ENCODE peak calls at places on chromosomes 16 and 17, in six cellular contexts. R, V, K, I, X and T are unnamed samples.

GRCh38 chr17:66087073-66087472 is 104.9 kb downstream of the CEP112 start:
- DNase-seq in R (no peak), V (no peak), K (no peak), I (no peak), X (no peak), T (no peak)

GRCh38 chr16:83336630-83337029 is 471.1 kb upstream of the HSBP1 start:
- DNase-seq in R (no peak), V (no peak), K (no peak), I (no peak), X (no peak), T (no peak)

GRCh38 chr17:66200685-66201092 is 8.8 kb upstream of the CEP112 start:
- DNase-seq in R (peak; percentile 77), V (peak; percentile 76), K (peak; percentile 89), I (peak; percentile 87), X (no peak), T (peak; percentile 74)

GRCh38 chr17:56595831-56596740 is 2.6 kb downstream of the NOG start:
- DNase-seq in R (no peak), V (peak; percentile 59), K (no peak), I (no peak), X (no peak), T (no peak)

GRCh38 chr17:78541488-78542237 is 35.5 kb downstream of the DNAH17 start:
- DNase-seq in R (peak; percentile 90), V (no peak), K (peak; percentile 36), I (no peak), X (no peak), T (no peak)

GRCh38 chr17:45813051-45813731 is 29.1 kb downstream of the CRHR1 start:
- DNase-seq in R (no peak), V (peak; percentile 91), K (no peak), I (no peak), X (peak; percentile 77), T (peak; percentile 80)

GRCh38 chr17:78394209-78394608 is 15.8 kb downstream of the PGS1 start:
- DNase-seq in R (no peak), V (no peak), K (no peak), I (no peak), X (no peak), T (no peak)

GRCh38 chr17:16282522-16282921 is 65.5 kb downstream of the PIGL start:
- DNase-seq in R (no peak), V (no peak), K (peak; percentile 66), I (no peak), X (no peak), T (no peak)

GRCh38 chr17:65294184-65294719 is 157.1 kb downstream of the RGS9 start:
- DNase-seq in R (peak; percentile 89), V (peak; percentile 83), K (peak; percentile 72), I (peak; percentile 68), X (peak; percentile 60), T (peak; percentile 75)

GRCh38 chr17:19787733-19788357 is 39.7 kb upstream of the ALDH3A1 start:
- DNase-seq in R (no peak), V (no peak), K (no peak), I (no peak), X (no peak), T (no peak)

GRCh38 chr16:22692034-22692433 is 121.9 kb upstream of the HS3ST2 start:
- DNase-seq in R (no peak), V (no peak), K (no peak), I (no peak), X (no peak), T (no peak)

GRCh38 chr17:77253611-77254051 is 112.9 kb downstream of the SEC14L1 start:
- DNase-seq in R (no peak), V (no peak), K (no peak), I (no peak), X (no peak), T (no peak)

GRCh38 chr16:83933885-83934683 is 19.0 kb upstream of the OSGIN1 start:
- DNase-seq in R (no peak), V (no peak), K (no peak), I (no peak), X (peak; percentile 80), T (no peak)

GRCh38 chr17:76196675-76197074 is 43.6 kb downstream of the RNF157 start:
- DNase-seq in R (no peak), V (no peak), K (no peak), I (no peak), X (no peak), T (no peak)

GRCh38 chr17:40467281-40467867 is 24.1 kb downstream of the IGFBP4 start:
- DNase-seq in R (no peak), V (no peak), K (no peak), I (no peak), X (no peak), T (no peak)

GRCh38 chr17:81395600-81396277 is 482 bp downstream of the BAHCC1 start:
- DNase-seq in R (no peak), V (peak; percentile 58), K (no peak), I (no peak), X (no peak), T (no peak)

GRCh38 chr17:78168906-78169793 is 769 bp downstream of the SYNGR2 start:
- DNase-seq in R (peak; percentile 96), V (peak; percentile 60), K (peak; percentile 64), I (no peak), X (peak; percentile 78), T (peak; percentile 81)

GRCh38 chr17:75317671-75318070 is 28.4 kb upstream of the SLC25A19 start:
- DNase-seq in R (no peak), V (peak; percentile 60), K (no peak), I (no peak), X (no peak), T (no peak)

GRCh38 chr16:86090461-86091170 is 191.7 kb downstream of the IRF8 start:
- DNase-seq in R (no peak), V (no peak), K (no peak), I (no peak), X (peak; percentile 35), T (no peak)

GRCh38 chr17:8173871-8174322 is 2.3 kb downstream of the TMEM107 start:
- DNase-seq in R (no peak), V (peak; percentile 65), K (no peak), I (no peak), X (no peak), T (no peak)

GRCh38 chr17:46027326-46028325 is 28.6 kb downstream of the STH start:
- DNase-seq in R (no peak), V (no peak), K (no peak), I (no peak), X (no peak), T (no peak)

GRCh38 chr16:27402964-27403600 is 1.1 kb downstream of the IL21R start:
- DNase-seq in R (no peak), V (no peak), K (no peak), I (no peak), X (no peak), T (no peak)

GRCh38 chr16:12119562-12119961 is 143.0 kb downstream of the SNX29 start:
- DNase-seq in R (no peak), V (no peak), K (no peak), I (no peak), X (no peak), T (no peak)

GRCh38 chr17:7912927-7913524 is 3.1 kb downstream of the RNF227 start:
- DNase-seq in R (peak; percentile 79), V (peak; percentile 81), K (peak; percentile 81), I (peak; percentile 77), X (no peak), T (peak; percentile 48)

GRCh38 chr17:50887705-50888245 is 21.6 kb upstream of the TOB1 start:
- DNase-seq in R (no peak), V (no peak), K (no peak), I (no peak), X (no peak), T (no peak)

GRCh38 chr16:84810518-84811273 is 9.1 kb upstream of the CRISPLD2 start:
- DNase-seq in R (no peak), V (no peak), K (no peak), I (no peak), X (no peak), T (no peak)

GRCh38 chr16:81451753-81452680 is 7.4 kb downstream of the CMIP start:
- DNase-seq in R (no peak), V (no peak), K (no peak), I (peak; percentile 99), X (peak; percentile 72), T (no peak)

DNA sequence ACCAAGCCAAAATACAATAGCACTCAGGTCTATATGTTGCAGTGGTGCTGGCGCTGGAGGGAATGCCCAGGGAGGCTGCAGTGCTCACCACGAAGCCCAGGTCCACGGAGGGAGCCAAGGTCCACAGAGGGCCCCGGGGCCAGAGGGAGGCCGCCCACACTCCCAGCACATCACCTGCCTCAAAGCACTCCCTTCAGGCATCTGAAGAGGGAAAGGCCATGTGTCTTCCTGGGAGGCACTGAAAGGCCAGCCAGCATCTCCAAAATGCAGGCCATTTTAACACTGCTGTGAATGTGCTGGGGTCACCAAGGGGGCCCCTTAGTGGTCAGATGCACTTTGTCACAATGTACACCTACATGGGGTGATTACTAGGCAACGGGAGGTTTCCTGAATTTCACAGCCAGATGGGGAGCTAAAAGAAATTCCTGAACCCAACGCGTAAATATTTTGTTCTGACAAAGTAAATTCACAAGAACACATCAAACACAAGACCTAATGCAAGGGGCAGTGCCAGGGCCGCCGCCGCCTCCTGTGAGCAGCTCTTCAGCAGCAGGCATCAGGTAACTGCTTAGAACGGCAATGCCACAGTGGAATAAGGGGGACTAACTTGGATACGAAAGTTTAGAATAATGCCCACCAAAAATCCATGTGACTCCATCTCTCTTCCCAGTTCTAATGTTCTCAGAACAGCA is 42.8 kb downstream of the USP22 start:
- DNase-seq in R (no peak), V (no peak), K (no peak), I (no peak), X (no peak), T (no peak)
- H3K27ac ChIP-seq in R (no peak overlapping the region), V (peak overlapping the region; percentile 64), K (no peak overlapping the region), I (peak overlapping the region; percentile 20), X (peak overlapping the region; percentile 97), T (no peak overlapping the region)

GRCh38 chr17:39057807-39058206 is 90.6 kb upstream of the FBXO47 start:
- DNase-seq in R (no peak), V (no peak), K (no peak), I (no peak), X (no peak), T (no peak)
- H3K4me3 ChIP-seq in R (no peak overlapping the region), V (peak overlapping the region; percentile 56), K (peak overlapping the region; percentile 77), I (no peak overlapping the region), X (peak overlapping the region; percentile 72), T (no peak overlapping the region)

GRCh38 chr17:37607637-37608368 is 1.4 kb downstream of the SYNRG start:
- DNase-seq in R (no peak), V (peak; percentile 2), K (no peak), I (no peak), X (no peak), T (no peak)
- H3K27ac ChIP-seq in R (peak overlapping the region; percentile 86), V (peak overlapping the region; percentile 69), K (no peak overlapping the region), I (peak overlapping the region; percentile 92), X (peak overlapping the region; percentile 94), T (no peak overlapping the region)

DNA sequence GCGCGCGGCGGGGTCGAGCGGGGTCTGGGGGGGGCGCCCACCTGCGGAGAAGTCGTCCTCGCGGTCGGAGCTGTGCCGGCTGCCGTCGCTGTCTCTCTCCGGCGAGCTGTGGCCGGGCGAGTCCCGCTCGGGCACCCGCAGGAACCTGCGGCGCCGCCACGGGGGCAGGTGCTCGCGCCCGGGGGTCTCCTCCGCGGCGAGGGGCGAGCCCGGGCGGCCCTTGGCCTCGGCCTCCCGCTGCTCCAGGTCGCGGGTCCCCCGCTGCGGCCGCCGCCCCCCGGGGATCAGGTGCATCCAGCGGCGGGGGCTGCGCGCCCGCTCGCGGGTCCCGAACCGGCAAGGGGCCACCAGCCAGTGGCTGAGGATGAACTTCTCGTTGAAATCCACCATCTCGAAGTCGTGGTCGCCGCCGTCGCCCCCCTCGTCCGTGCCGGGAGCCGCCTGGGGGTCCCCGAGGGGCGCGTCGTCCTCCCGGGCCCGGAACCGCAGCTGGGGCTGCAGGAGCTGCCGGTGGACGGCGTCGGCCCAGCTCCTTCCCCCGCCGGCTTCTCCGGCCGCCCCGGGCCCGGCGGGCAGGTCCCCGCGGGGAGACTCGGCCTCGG is 41.4 kb upstream of the BHLHA9 start:
- DNase-seq in R (no peak), V (peak; percentile 24), K (no peak), I (no peak), X (no peak), T (no peak)
- H3K4me3 ChIP-seq in R (peak overlapping the region; percentile 77), V (peak overlapping the region; percentile 64), K (no peak overlapping the region), I (no peak overlapping the region), X (peak overlapping the region; percentile 63), T (peak overlapping the region; percentile 38)